ENCODE peak calls at places on chromosomes 1 and 21, in seven cellular contexts. J is mesothelial cell of epicardium; H is CD8-positive, alpha-beta T cell; O is lung; R is stomach; V is A549; N is tibial artery. G is an unnamed sample.

GRCh38 chr21:38228115-38228514 is 28.7 kb upstream of the KCNJ15 start:
- DNase-seq in V (no peak), H (no peak), O (peak), J (no peak), N (no peak), R (no peak), G (no peak)

GRCh38 chr1:210093461-210093860 is 139.1 kb upstream of the SERTAD4 start:
- DNase-seq in O (no peak), N (no peak), H (no peak), V (no peak), J (no peak), R (no peak), G (no peak)

GRCh38 chr1:202703191-202703590 is 7.1 kb downstream of the SYT2 start:
- DNase-seq in J (no peak), R (no peak), H (no peak), N (no peak), V (no peak), O (no peak), G (no peak)

GRCh38 chr1:175287849-175288248 is 95.3 kb upstream of the KIAA0040 start:
- DNase-seq in V (no peak), O (no peak), R (no peak), H (no peak), N (no peak), J (no peak), G (no peak)

GRCh38 chr1:18641005-18641941 is 10.6 kb downstream of the PAX7 start:
- DNase-seq in J (no peak), H (no peak), N (no peak), V (no peak), O (no peak), R (no peak), G (no peak)

GRCh38 chr21:14875704-14876364 is 189.0 kb downstream of the NRIP1 start:
- DNase-seq in V (no peak), R (no peak), J (no peak), N (no peak), O (no peak), H (no peak), G (no peak)

GRCh38 chr1:42433324-42433860 is 22.4 kb downstream of the ZMYND12 start:
- DNase-seq in O (no peak), V (no peak), J (no peak), H (no peak), N (no peak), R (no peak), G (no peak)

GRCh38 chr1:44294588-44295007 is 60.5 kb downstream of the ERI3 start:
- DNase-seq in O (peak), V (peak), R (peak), N (peak), H (no peak), J (no peak), G (no peak)

GRCh38 chr1:187038789-187039188 is 210.0 kb downstream of the PLA2G4A start:
- DNase-seq in R (no peak), N (no peak), V (peak), O (no peak), H (no peak), J (no peak), G (no peak)

GRCh38 chr1:31064685-31065309 is 720 bp downstream of the PUM1 start:
- DNase-seq in N (peak), O (peak), V (no peak), H (peak), J (no peak), R (no peak), G (no peak)

GRCh38 chr1:7262611-7263010 is 477.4 kb downstream of the CAMTA1 start:
- DNase-seq in R (peak), O (no peak), J (no peak), V (peak), H (no peak), N (no peak), G (no peak)

GRCh38 chr1:230746617-230747016 is 571 bp upstream of the CAPN9 start:
- DNase-seq in H (no peak), O (no peak), N (no peak), V (no peak), J (no peak), R (no peak), G (no peak)

GRCh38 chr1:26597629-26598039 is 68.1 kb downstream of the RPS6KA1 start:
- DNase-seq in J (no peak), R (no peak), N (no peak), H (no peak), O (no peak), V (peak), G (no peak)

GRCh38 chr1:152112101-152112884 is 3.0 kb downstream of the TCHH start:
- DNase-seq in H (no peak), J (no peak), N (no peak), V (peak), R (no peak), O (no peak), G (no peak)

GRCh38 chr1:202154766-202155477 is 5.5 kb downstream of the PTPN7 start:
- DNase-seq in V (peak), R (peak), J (no peak), H (peak), O (peak), N (no peak), G (peak)

GRCh38 chr1:180542530-180543171 is 16.1 kb upstream of the OVAAL start:
- DNase-seq in O (no peak), H (no peak), J (no peak), R (no peak), V (no peak), N (no peak), G (no peak)

GRCh38 chr1:22658385-22659163 is 5.5 kb downstream of the C1QB start:
- DNase-seq in H (no peak), N (no peak), J (no peak), O (no peak), V (no peak), R (no peak), G (no peak)

GRCh38 chr1:185644531-185644930 is 89.7 kb upstream of the HMCN1 start:
- DNase-seq in R (no peak), O (no peak), V (peak), N (no peak), H (no peak), J (no peak), G (no peak)

GRCh38 chr1:84073266-84073665 is 70.8 kb upstream of the PRKACB start:
- DNase-seq in V (no peak), N (no peak), H (no peak), R (no peak), J (no peak), O (no peak), G (no peak)

GRCh38 chr1:196609114-196609737 is 986 bp upstream of the KCNT2 start:
- DNase-seq in H (no peak), O (no peak), R (no peak), V (peak), J (no peak), N (peak), G (peak)

GRCh38 chr1:115330480-115331013 is 7.5 kb downstream of the NGF start:
- DNase-seq in O (no peak), V (no peak), N (peak), H (no peak), J (no peak), R (no peak), G (no peak)

GRCh38 chr1:226589008-226589733 is 40.6 kb downstream of the STUM start:
- DNase-seq in O (no peak), N (no peak), J (no peak), R (no peak), H (no peak), V (no peak), G (no peak)

GRCh38 chr21:44094832-44095231 is 12.4 kb upstream of the PWP2 start:
- DNase-seq in V (no peak), J (no peak), N (no peak), H (no peak), O (peak), R (no peak), G (no peak)

GRCh38 chr1:235077571-235078479 is 50.8 kb downstream of the TOMM20 start:
- DNase-seq in V (peak), N (no peak), H (no peak), O (no peak), J (no peak), R (no peak), G (no peak)

GRCh38 chr21:33441489-33442477 is 38.0 kb downstream of the TMEM50B start:
- DNase-seq in R (no peak), O (peak), V (peak), J (no peak), N (peak), H (no peak), G (no peak)

GRCh38 chr1:22341791-22342605 is 109.7 kb upstream of the ZBTB40 start:
- DNase-seq in N (no peak), H (no peak), R (no peak), V (no peak), J (no peak), O (no peak), G (no peak)

GRCh38 chr21:37695111-37695510 is 221.1 kb downstream of the KCNJ6 start:
- DNase-seq in O (no peak), N (no peak), J (no peak), V (no peak), H (no peak), R (no peak), G (no peak)

GRCh38 chr1:181255270-181255929 is 166.9 kb downstream of the IER5 start:
- DNase-seq in N (no peak), J (no peak), V (peak), H (no peak), R (no peak), O (no peak), G (no peak)

GRCh38 chr1:48493970-48494769 is 22.2 kb upstream of the SPATA6 start:
- DNase-seq in R (no peak), V (no peak), J (no peak), H (no peak), N (no peak), O (no peak), G (no peak)

GRCh38 chr1:33317354-33317753 is 3.5 kb downstream of the A3GALT2 start:
- DNase-seq in N (no peak), V (no peak), J (no peak), O (no peak), H (no peak), R (no peak), G (no peak)

GRCh38 chr1:3733603-3734591 is 18.4 kb upstream of the CCDC27 start:
- DNase-seq in N (no peak), H (no peak), V (no peak), J (no peak), O (no peak), R (no peak), G (no peak)

GRCh38 chr1:196180847-196181593 is 427.2 kb downstream of the KCNT2 start:
- DNase-seq in N (no peak), O (no peak), R (no peak), H (no peak), J (no peak), V (peak), G (no peak)

GRCh38 chr1:13483946-13484345 is 29.9 kb downstream of the LRRC38 start:
- DNase-seq in J (no peak), N (no peak), H (no peak), O (no peak), R (no peak), V (no peak), G (no peak)

GRCh38 chr1:154558610-154559495 is at the start of gene UBE2Q1:
- DNase-seq in J (peak), R (peak), V (peak), N (peak), H (peak), O (peak), G (peak)

GRCh38 chr1:186854102-186854501 is 25.4 kb downstream of the PLA2G4A start:
- DNase-seq in J (no peak), N (no peak), H (no peak), O (no peak), V (peak), R (no peak), G (no peak)

GRCh38 chr1:114113801-114114750 is 39.6 kb downstream of the SYT6 start:
- DNase-seq in N (peak), R (no peak), J (no peak), H (no peak), O (no peak), V (peak), G (no peak)

GRCh38 chr1:212512731-212513559 is 80.2 kb downstream of the NENF start:
- DNase-seq in R (no peak), H (no peak), V (peak), N (no peak), O (no peak), J (no peak), G (no peak)

GRCh38 chr1:163267962-163268361 is 53.8 kb upstream of the NUF2 start:
- DNase-seq in V (no peak), J (no peak), O (no peak), N (no peak), H (no peak), R (no peak), G (no peak)

DNA sequence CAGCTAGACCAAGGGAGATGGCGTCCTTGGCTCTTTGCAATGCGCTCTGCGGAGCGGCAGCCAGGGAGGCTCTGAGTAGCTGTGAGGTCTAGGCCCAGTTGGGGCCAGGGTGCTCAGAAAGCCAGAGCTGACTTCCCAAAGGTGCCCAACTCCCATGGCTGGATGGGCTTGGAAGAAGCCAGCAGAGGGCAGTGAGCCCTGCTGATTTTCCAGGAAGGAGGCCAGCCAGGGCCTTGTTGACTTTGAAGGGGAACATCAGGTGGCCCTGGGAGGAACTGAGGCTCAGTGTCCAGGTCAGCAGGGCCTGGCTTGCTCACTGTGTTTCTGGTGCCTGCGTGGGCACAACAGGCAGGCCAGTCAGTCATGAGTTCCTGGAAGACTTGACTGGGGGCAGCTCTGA is 27.1 kb downstream of the CDCP2 start:
- DNase-seq in O (no peak), V (peak), H (no peak), R (peak), N (no peak), J (no peak), G (no peak)
- TF ChIP-seq CTCF in O (no peak), V (no peak), H (no peak), R (no peak), N (peak), J (no peak), G (no peak)

GRCh38 chr21:42593007-42593814 is 60.2 kb upstream of the PDE9A start:
- DNase-seq in H (peak), O (peak), R (peak), N (peak), V (peak), J (peak), G (peak)
- TF ChIP-seq CTCF in H (peak), O (peak), R (peak), N (peak), V (peak), J (peak), G (peak)

GRCh38 chr1:166418344-166418895 is 251.6 kb upstream of the FAM78B start:
- DNase-seq in J (no peak), V (no peak), R (no peak), H (no peak), O (no peak), N (no peak), G (no peak)
- TF ChIP-seq CTCF in J (no peak), V (no peak), R (no peak), H (no peak), O (no peak), N (no peak), G (no peak)

GRCh38 chr1:220887202-220887867 is 8.1 kb downstream of the HLX start:
- DNase-seq in V (no peak), J (no peak), N (no peak), R (no peak), H (no peak), O (no peak), G (no peak)
- TF ChIP-seq CTCF in V (no peak), J (no peak), N (no peak), R (no peak), H (no peak), O (no peak), G (peak)

DNA sequence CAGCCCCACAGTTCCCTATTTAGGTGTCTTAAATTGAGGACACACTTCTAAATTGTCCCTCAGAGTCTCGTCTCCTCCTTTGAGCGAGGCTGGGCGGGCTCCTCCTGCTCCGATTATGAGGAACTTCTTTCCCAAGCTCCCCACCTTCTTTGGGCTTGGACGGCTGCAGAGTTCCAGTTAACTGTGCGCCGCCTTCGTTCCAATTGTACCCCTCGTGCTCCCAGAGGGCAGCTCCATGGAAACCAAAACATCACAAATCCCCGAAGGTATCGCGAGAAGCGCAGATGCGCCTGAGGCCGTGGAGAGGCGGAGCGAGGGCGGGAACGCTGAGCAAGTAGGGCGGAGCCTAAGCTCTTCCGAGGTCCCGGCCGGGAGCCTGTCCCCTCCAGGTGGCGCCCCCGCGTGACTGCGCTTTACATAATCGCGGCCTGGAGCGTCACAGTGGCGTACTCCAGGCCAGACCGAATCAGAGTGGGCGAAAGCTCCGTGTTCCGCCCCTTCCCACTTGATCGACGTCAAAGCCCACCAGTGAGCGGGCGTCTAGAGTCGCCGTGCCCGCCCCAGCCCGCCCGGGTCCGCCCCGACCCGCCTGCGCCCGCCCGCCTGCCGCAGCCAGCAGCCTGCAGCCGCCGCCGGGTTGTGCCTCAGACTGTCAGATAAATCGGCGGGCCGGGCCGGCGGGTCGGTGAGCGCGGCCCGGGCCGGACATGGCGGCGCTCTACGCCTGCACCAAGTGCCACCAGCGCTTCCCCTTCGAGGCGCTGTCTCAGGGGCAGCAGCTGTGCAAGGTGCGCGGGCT is at the start of gene FAM76A:
- DNase-seq in O (peak), R (peak), V (peak), J (peak), H (peak), N (peak), G (peak)
- TF ChIP-seq CTCF in O (peak), R (peak), V (peak), J (peak), H (peak), N (peak), G (peak)

DNA sequence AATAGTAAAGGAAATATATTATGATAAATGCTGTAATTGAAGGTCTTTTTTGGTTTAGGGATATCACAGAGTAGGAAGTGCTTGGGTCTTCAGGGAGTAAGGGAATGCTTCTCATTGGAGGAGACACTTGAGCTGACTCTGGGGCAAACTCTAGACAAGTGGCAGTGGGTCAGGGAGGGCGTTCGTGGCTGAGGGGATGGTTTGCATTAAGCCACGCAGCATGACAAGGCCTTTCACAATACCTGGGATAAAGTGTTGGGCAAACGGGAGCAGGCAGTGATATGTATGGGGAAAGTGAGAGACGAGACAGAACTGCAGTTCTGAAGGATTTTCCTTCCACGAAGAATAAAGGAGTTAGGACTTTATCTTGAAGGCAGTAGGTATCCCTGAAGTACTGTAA is 109.0 kb downstream of the PATJ start:
- DNase-seq in O (no peak), H (no peak), R (no peak), V (no peak), N (no peak), J (no peak), G (no peak)
- TF ChIP-seq CTCF in O (no peak), H (no peak), R (no peak), V (no peak), N (no peak), J (no peak), G (no peak)

GRCh38 chr1:200634449-200635122 is 14.0 kb upstream of the KIF14 start:
- DNase-seq in H (no peak), J (no peak), O (no peak), R (no peak), V (peak), N (no peak), G (no peak)
- TF ChIP-seq CTCF in H (no peak), J (no peak), O (no peak), R (no peak), V (peak), N (no peak), G (peak)

G was measured in progenitor cell of endocrine pancreas.